ENCODE peak calls at places on chromosome 11, in seven cellular contexts. R is osteocyte, B is transverse colon, Q is stomach, T is suprapubic skin, F is heart right ventricle, I is WTC11. W is an unnamed sample.

GRCh38 chr11:114091791-114092397 is 32.4 kb downstream of the ZBTB16 start:
- DNase-seq in T (no peak), Q (no peak), I (no peak), B (no peak), F (no peak), R (no peak), W (no peak)

GRCh38 chr11:112965601-112966125 is 4.4 kb downstream of the NCAM1 start:
- DNase-seq in T (no peak), I (no peak), F (no peak), Q (no peak), B (no peak), R (no peak), W (no peak)

GRCh38 chr11:27717377-27717776 is 17.1 kb upstream of the BDNF start:
- DNase-seq in R (no peak), F (no peak), T (no peak), B (no peak), I (no peak), Q (no peak), W (no peak)

GRCh38 chr11:88448131-88448530 is 110.6 kb upstream of the CTSC start:
- DNase-seq in Q (no peak), B (no peak), R (no peak), F (no peak), T (no peak), I (no peak), W (no peak)

GRCh38 chr11:68329993-68330699 is 17.8 kb downstream of the LRP5 start:
- DNase-seq in T (no peak), F (no peak), I (no peak), B (no peak), Q (no peak), R (no peak), W (no peak)

GRCh38 chr11:114099392-114100178 is 40.1 kb downstream of the ZBTB16 start:
- DNase-seq in F (no peak), I (no peak), B (no peak), Q (no peak), R (no peak), T (no peak), W (no peak)

GRCh38 chr11:34148504-34149165 is 43.2 kb downstream of the NAT10 start:
- DNase-seq in F (no peak), Q (no peak), B (no peak), R (no peak), I (no peak), T (no peak), W (peak; percentile 47)

GRCh38 chr11:128215238-128215882 is 372.0 kb downstream of the ETS1 start:
- DNase-seq in I (no peak), B (no peak), F (no peak), T (no peak), Q (no peak), R (no peak), W (peak; percentile 88)

GRCh38 chr11:1196516-1197391 is 26.1 kb upstream of the MUC5B start:
- DNase-seq in Q (peak; percentile 24), R (peak; percentile 83), T (peak; percentile 48), B (no peak), F (peak; percentile 1), I (peak; percentile 6), W (peak; percentile 77)

GRCh38 chr11:36469063-36469462 is 41.0 kb downstream of the TRAF6 start:
- DNase-seq in Q (no peak), I (peak; percentile 92), F (no peak), B (no peak), T (no peak), R (no peak), W (no peak)
- TF ChIP-seq CTCF in Q (no peak), I (peak; percentile 70), F (no peak), B (no peak), T (no peak), R (peak; percentile 46), W (peak; percentile 70)

DNA sequence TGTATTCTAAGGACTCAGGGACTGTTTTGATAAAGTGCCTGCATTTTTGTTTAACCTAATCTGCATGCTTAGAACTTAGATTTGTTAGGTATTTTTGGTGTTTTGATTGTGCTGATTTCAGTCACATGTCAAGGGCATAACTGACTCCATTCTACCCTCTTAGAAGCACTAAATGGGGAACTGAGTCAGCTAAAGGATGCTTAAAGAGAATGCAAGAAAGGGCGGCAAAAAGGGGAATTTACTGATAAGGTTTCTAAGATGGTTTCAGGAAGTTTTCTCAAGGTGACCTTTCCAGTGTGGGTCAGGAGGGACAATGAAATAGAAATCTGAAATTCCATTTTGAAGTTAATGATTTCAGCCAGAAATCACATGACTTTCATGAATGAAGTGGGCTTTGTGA is 43.0 kb downstream of the MMP20 start:
- DNase-seq in B (no peak), R (no peak), F (no peak), T (no peak), I (no peak), Q (no peak), W (no peak)
- TF ChIP-seq CTCF in B (no peak), R (no peak), F (no peak), T (no peak), I (no peak), Q (no peak), W (no peak)

GRCh38 chr11:46675288-46675851 is 25.0 kb downstream of the ARHGAP1 start:
- DNase-seq in R (no peak), B (peak; percentile 68), T (peak; percentile 78), I (no peak), Q (peak; percentile 79), F (peak; percentile 56), W (peak; percentile 35)
- TF ChIP-seq CTCF in R (no peak), B (peak; percentile 57), T (no peak), I (no peak), Q (peak; percentile 22), F (no peak), W (peak; percentile 26)

DNA sequence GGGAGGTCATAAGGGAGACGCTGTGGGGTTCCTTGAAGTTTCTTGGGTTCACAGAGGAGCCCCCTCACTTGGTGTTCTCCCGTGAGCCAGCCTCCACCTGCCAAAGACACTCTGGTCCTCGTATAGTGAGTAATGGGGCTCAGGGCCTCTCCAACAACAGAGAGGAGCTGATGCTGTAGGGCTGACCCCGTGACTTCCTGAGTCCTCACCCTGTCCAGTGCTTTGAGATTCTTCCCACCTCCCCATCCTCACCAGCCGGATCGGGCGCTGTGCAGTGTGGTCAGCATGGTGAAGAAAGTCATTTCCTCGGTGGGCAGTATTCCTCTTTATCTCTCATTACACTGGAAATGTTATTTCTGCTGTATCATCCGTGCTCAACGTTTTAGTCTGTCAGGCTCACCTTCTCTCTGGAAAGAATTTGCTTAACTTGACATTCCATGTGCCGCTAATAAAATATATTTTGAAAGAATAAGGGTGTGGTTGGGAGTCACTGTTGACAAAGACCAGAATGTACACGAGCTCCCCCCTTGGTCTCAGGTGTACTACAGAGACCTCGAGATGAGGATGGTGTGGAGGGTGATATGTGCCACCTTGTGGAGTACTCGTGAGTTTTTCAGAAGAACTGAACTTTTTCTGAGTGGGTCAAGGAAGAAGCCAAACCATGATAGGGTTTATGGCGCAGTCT is 25.7 kb upstream of the SCGB1A1 start:
- DNase-seq in B (no peak), R (no peak), I (no peak), Q (no peak), F (no peak), T (peak; percentile 29), W (no peak)
- TF ChIP-seq CTCF in B (peak; percentile 28), R (no peak), I (no peak), Q (no peak), F (no peak), T (no peak), W (peak; percentile 39)

GRCh38 chr11:120756931-120757330 is 245.4 kb downstream of the GRIK4 start:
- DNase-seq in I (no peak), Q (no peak), B (no peak), T (no peak), F (no peak), R (no peak), W (no peak)
- TF ChIP-seq CTCF in I (no peak), Q (no peak), B (no peak), T (no peak), F (no peak), R (no peak), W (no peak)

GRCh38 chr11:67160045-67160444 is 41.0 kb downstream of the KDM2A start:
- DNase-seq in T (no peak), Q (no peak), R (no peak), B (no peak), I (no peak), F (no peak), W (no peak)

GRCh38 chr11:67157691-67158090 is 38.6 kb downstream of the KDM2A start:
- DNase-seq in R (no peak), Q (no peak), I (no peak), B (no peak), T (no peak), F (no peak), W (no peak)

GRCh38 chr11:67163006-67163405 is 43.9 kb downstream of the KDM2A start:
- DNase-seq in T (no peak), R (no peak), I (no peak), B (no peak), F (no peak), Q (no peak), W (no peak)

GRCh38 chr11:67158241-67158640 is 39.2 kb downstream of the KDM2A start:
- DNase-seq in F (no peak), T (no peak), I (no peak), R (no peak), B (no peak), Q (no peak), W (no peak)

GRCh38 chr11:67160872-67161783 is 42.1 kb downstream of the KDM2A start:
- DNase-seq in Q (no peak), R (no peak), B (no peak), F (no peak), T (no peak), I (no peak), W (no peak)
- TF ChIP-seq CTCF in Q (no peak), R (no peak), B (no peak), F (no peak), T (no peak), I (no peak), W (no peak)

GRCh38 chr11:131511794-131512193 is 141.4 kb downstream of the NTM start:
- DNase-seq in I (peak; percentile 82), F (no peak), Q (peak; percentile 69), T (no peak), R (no peak), B (peak; percentile 42), W (no peak)
- TF ChIP-seq CTCF in I (peak; percentile 53), F (peak; percentile 10), Q (peak; percentile 25), T (peak; percentile 8), R (peak; percentile 52), B (peak; percentile 49), W (peak; percentile 77)

GRCh38 chr11:118522571-118523072 is 4.7 kb upstream of the TTC36 start:
- DNase-seq in B (no peak), I (peak; percentile 51), F (no peak), R (no peak), Q (no peak), T (no peak), W (no peak)
- TF ChIP-seq CTCF in B (peak; percentile 9), I (no peak), F (no peak), R (peak; percentile 36), Q (peak; percentile 15), T (no peak), W (peak; percentile 68)